ENCODE peak calls at places on chromosomes 4 and X, in eight cellular contexts. One of them, this sample, is unnamed.

GRCh38 chrX:16445166-16445752 is 204.7 kb upstream of the S100G start:
- DNase-seq in MM.1S: peak; percentile 38
- DNase-seq in neuronal stem cell: peak; percentile 12
- DNase-seq in fibroblast of lung: peak; percentile 33
- DNase-seq in neural progenitor cell: peak; percentile 70
- DNase-seq in GM23248: peak; percentile 41
- DNase-seq in trophoblast cell: no peak
- DNase-seq in IMR-90: peak; percentile 47
- DNase-seq in this sample: peak; percentile 26

GRCh38 chrX:140572724-140573123 is 67.9 kb upstream of the SOX3 start:
- DNase-seq in MM.1S: peak; percentile 49
- DNase-seq in neuronal stem cell: peak; percentile 14
- DNase-seq in fibroblast of lung: peak; percentile 15
- DNase-seq in neural progenitor cell: peak; percentile 64
- DNase-seq in GM23248: peak; percentile 42
- DNase-seq in trophoblast cell: no peak
- DNase-seq in IMR-90: peak; percentile 34
- DNase-seq in this sample: peak; percentile 39

GRCh38 chrX:107700317-107700774 is 72.0 kb downstream of the PRPS1 start:
- DNase-seq in MM.1S: no peak
- DNase-seq in neuronal stem cell: no peak
- DNase-seq in fibroblast of lung: peak; percentile 30
- DNase-seq in neural progenitor cell: no peak
- DNase-seq in GM23248: peak; percentile 55
- DNase-seq in trophoblast cell: peak; percentile 45
- DNase-seq in IMR-90: no peak
- DNase-seq in this sample: no peak

GRCh38 chr4:152534541-152535231 is 1.2 kb downstream of the FBXW7 start:
- DNase-seq in MM.1S: peak; percentile 43
- DNase-seq in neuronal stem cell: no peak
- DNase-seq in fibroblast of lung: peak; percentile 26
- DNase-seq in neural progenitor cell: peak; percentile 61
- DNase-seq in GM23248: peak; percentile 71
- DNase-seq in trophoblast cell: peak; percentile 31
- DNase-seq in IMR-90: no peak
- DNase-seq in this sample: peak; percentile 54

GRCh38 chr4:6029254-6029653 is 11.0 kb upstream of the C4orf50 start:
- DNase-seq in MM.1S: no peak
- DNase-seq in neuronal stem cell: no peak
- DNase-seq in fibroblast of lung: no peak
- DNase-seq in neural progenitor cell: peak; percentile 45
- DNase-seq in GM23248: no peak
- DNase-seq in trophoblast cell: no peak
- DNase-seq in IMR-90: no peak
- DNase-seq in this sample: no peak

GRCh38 chr4:184019084-184019483 is 114.0 kb downstream of the STOX2 start:
- DNase-seq in MM.1S: no peak
- DNase-seq in neuronal stem cell: no peak
- DNase-seq in fibroblast of lung: no peak
- DNase-seq in neural progenitor cell: no peak
- DNase-seq in GM23248: no peak
- DNase-seq in trophoblast cell: no peak
- DNase-seq in IMR-90: peak; percentile 72
- DNase-seq in this sample: no peak

GRCh38 chrX:630007-630921 is at the start of gene SHOX:
- DNase-seq in MM.1S: no peak
- DNase-seq in neuronal stem cell: no peak
- DNase-seq in fibroblast of lung: no peak
- DNase-seq in neural progenitor cell: peak; percentile 44
- DNase-seq in GM23248: no peak
- DNase-seq in trophoblast cell: no peak
- DNase-seq in IMR-90: no peak
- DNase-seq in this sample: no peak

GRCh38 chr4:56139241-56139827 is 190.6 kb downstream of the CEP135 start:
- DNase-seq in MM.1S: no peak
- DNase-seq in neuronal stem cell: no peak
- DNase-seq in fibroblast of lung: no peak
- DNase-seq in neural progenitor cell: no peak
- DNase-seq in GM23248: peak; percentile 26
- DNase-seq in trophoblast cell: no peak
- DNase-seq in IMR-90: no peak
- DNase-seq in this sample: no peak

GRCh38 chrX:15269120-15269519 is 763 bp downstream of the ASB9 start:
- DNase-seq in MM.1S: no peak
- DNase-seq in neuronal stem cell: no peak
- DNase-seq in fibroblast of lung: no peak
- DNase-seq in neural progenitor cell: no peak
- DNase-seq in GM23248: no peak
- DNase-seq in trophoblast cell: no peak
- DNase-seq in IMR-90: no peak
- DNase-seq in this sample: no peak

GRCh38 chr4:33940281-33940680 is 2304.0 kb downstream of the ARAP2 start:
- DNase-seq in MM.1S: no peak
- DNase-seq in neuronal stem cell: no peak
- DNase-seq in fibroblast of lung: no peak
- DNase-seq in neural progenitor cell: no peak
- DNase-seq in GM23248: peak; percentile 69
- DNase-seq in trophoblast cell: no peak
- DNase-seq in IMR-90: no peak
- DNase-seq in this sample: no peak

GRCh38 chrX:50747471-50747900 is 66.5 kb downstream of the SHROOM4 start:
- DNase-seq in MM.1S: no peak
- DNase-seq in neuronal stem cell: peak; percentile 12
- DNase-seq in fibroblast of lung: peak; percentile 53
- DNase-seq in neural progenitor cell: peak; percentile 31
- DNase-seq in GM23248: peak; percentile 55
- DNase-seq in trophoblast cell: no peak
- DNase-seq in IMR-90: peak; percentile 45
- DNase-seq in this sample: no peak

GRCh38 chrX:134171661-134172587 is 65.1 kb upstream of the CCDC160 start:
- DNase-seq in MM.1S: no peak
- DNase-seq in neuronal stem cell: no peak
- DNase-seq in fibroblast of lung: no peak
- DNase-seq in neural progenitor cell: peak; percentile 69
- DNase-seq in GM23248: peak; percentile 11
- DNase-seq in trophoblast cell: no peak
- DNase-seq in IMR-90: no peak
- DNase-seq in this sample: no peak

GRCh38 chr4:55397024-55397520 is 1.3 kb downstream of the TMEM165 start:
- DNase-seq in MM.1S: peak; percentile 18
- DNase-seq in neuronal stem cell: no peak
- DNase-seq in fibroblast of lung: no peak
- DNase-seq in neural progenitor cell: no peak
- DNase-seq in GM23248: peak; percentile 71
- DNase-seq in trophoblast cell: no peak
- DNase-seq in IMR-90: no peak
- DNase-seq in this sample: peak; percentile 21

GRCh38 chr4:146398896-146399443 is 122.8 kb downstream of the SLC10A7 start:
- DNase-seq in MM.1S: no peak
- DNase-seq in neuronal stem cell: no peak
- DNase-seq in fibroblast of lung: no peak
- DNase-seq in neural progenitor cell: peak; percentile 11
- DNase-seq in GM23248: no peak
- DNase-seq in trophoblast cell: no peak
- DNase-seq in IMR-90: no peak
- DNase-seq in this sample: no peak

GRCh38 chr4:148399004-148399403 is 43.2 kb downstream of the NR3C2 start:
- DNase-seq in MM.1S: no peak
- DNase-seq in neuronal stem cell: no peak
- DNase-seq in fibroblast of lung: no peak
- DNase-seq in neural progenitor cell: no peak
- DNase-seq in GM23248: no peak
- DNase-seq in trophoblast cell: no peak
- DNase-seq in IMR-90: no peak
- DNase-seq in this sample: no peak

GRCh38 chrX:30489323-30489722 is 88.2 kb downstream of the TASL start:
- DNase-seq in MM.1S: no peak
- DNase-seq in neuronal stem cell: no peak
- DNase-seq in fibroblast of lung: no peak
- DNase-seq in neural progenitor cell: peak; percentile 6
- DNase-seq in GM23248: peak; percentile 1
- DNase-seq in trophoblast cell: no peak
- DNase-seq in IMR-90: no peak
- DNase-seq in this sample: no peak

GRCh38 chrX:12988797-12989196 is 13.9 kb downstream of the TMSB4X start:
- DNase-seq in MM.1S: no peak
- DNase-seq in neuronal stem cell: no peak
- DNase-seq in fibroblast of lung: peak; percentile 77
- DNase-seq in neural progenitor cell: no peak
- DNase-seq in GM23248: peak; percentile 67
- DNase-seq in trophoblast cell: no peak
- DNase-seq in IMR-90: peak; percentile 74
- DNase-seq in this sample: no peak

GRCh38 chr4:139913398-139913990 is 240.5 kb downstream of the MAML3 start:
- DNase-seq in MM.1S: no peak
- DNase-seq in neuronal stem cell: no peak
- DNase-seq in fibroblast of lung: peak; percentile 47
- DNase-seq in neural progenitor cell: no peak
- DNase-seq in GM23248: peak; percentile 33
- DNase-seq in trophoblast cell: no peak
- DNase-seq in IMR-90: peak; percentile 51
- DNase-seq in this sample: peak; percentile 37

GRCh38 chr4:34731045-34731444 is 1513.3 kb downstream of the ARAP2 start:
- DNase-seq in MM.1S: no peak
- DNase-seq in neuronal stem cell: no peak
- DNase-seq in fibroblast of lung: no peak
- DNase-seq in neural progenitor cell: no peak
- DNase-seq in GM23248: no peak
- DNase-seq in trophoblast cell: no peak
- DNase-seq in IMR-90: no peak
- DNase-seq in this sample: no peak

GRCh38 chr4:7571736-7572135 is 137.0 kb upstream of the PSAPL1 start:
- DNase-seq in MM.1S: no peak
- DNase-seq in neuronal stem cell: no peak
- DNase-seq in fibroblast of lung: no peak
- DNase-seq in neural progenitor cell: peak; percentile 13
- DNase-seq in GM23248: no peak
- DNase-seq in trophoblast cell: no peak
- DNase-seq in IMR-90: no peak
- DNase-seq in this sample: no peak
- H3K9me3 ChIP-seq in MM.1S: no peaks in the 10 kb centered on the region
- H3K9me3 ChIP-seq in neuronal stem cell: peaks cover 9% of the 10 kb centered on the region
- H3K9me3 ChIP-seq in fibroblast of lung: no peaks in the 10 kb centered on the region
- H3K9me3 ChIP-seq in neural progenitor cell: peaks cover 4% of the 10 kb centered on the region
- H3K9me3 ChIP-seq in GM23248: no peaks in the 10 kb centered on the region
- H3K9me3 ChIP-seq in trophoblast cell: peaks cover 22% of the 10 kb centered on the region
- H3K9me3 ChIP-seq in IMR-90: peaks cover 23% of the 10 kb centered on the region
- H3K9me3 ChIP-seq in this sample: no peaks in the 10 kb centered on the region

DNA sequence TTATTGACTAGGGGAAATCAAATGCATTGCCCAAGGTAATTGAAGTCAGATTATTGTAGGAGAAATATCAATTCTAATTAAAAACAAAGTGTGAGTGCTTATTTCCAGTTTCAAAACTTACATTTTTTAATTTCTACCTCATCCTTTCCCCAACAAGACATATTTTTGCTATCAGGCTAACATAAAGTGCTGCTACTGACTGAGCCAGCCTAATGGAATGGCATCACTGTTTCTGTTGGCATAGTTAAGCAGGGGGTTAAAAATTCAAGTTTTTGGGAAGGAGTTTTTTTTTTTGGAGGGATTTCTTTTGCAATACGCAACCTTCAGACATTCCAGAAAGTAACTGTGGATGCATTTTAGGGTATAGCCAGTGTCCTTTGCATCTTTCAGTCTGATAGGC is 24.2 kb downstream of the GAB1 start:
- DNase-seq in MM.1S: no peak
- DNase-seq in neuronal stem cell: no peak
- DNase-seq in fibroblast of lung: peak; percentile 70
- DNase-seq in neural progenitor cell: no peak
- DNase-seq in GM23248: peak; percentile 57
- DNase-seq in trophoblast cell: no peak
- DNase-seq in IMR-90: no peak
- DNase-seq in this sample: no peak
- H3K9ac ChIP-seq in MM.1S: peak overlapping the region; percentile 74
- H3K9ac ChIP-seq in neuronal stem cell: no peak overlapping the region
- H3K9ac ChIP-seq in fibroblast of lung: no peak overlapping the region
- H3K9ac ChIP-seq in neural progenitor cell: no peak overlapping the region
- H3K9ac ChIP-seq in GM23248: peak overlapping the region; percentile 7
- H3K9ac ChIP-seq in trophoblast cell: no peak overlapping the region
- H3K9ac ChIP-seq in IMR-90: no peak overlapping the region
- H3K9ac ChIP-seq in this sample: no peak overlapping the region

GRCh38 chr4:119834901-119835300 is 206.3 kb upstream of the PDE5A start:
- DNase-seq in MM.1S: no peak
- DNase-seq in neuronal stem cell: no peak
- DNase-seq in fibroblast of lung: no peak
- DNase-seq in neural progenitor cell: no peak
- DNase-seq in GM23248: no peak
- DNase-seq in trophoblast cell: no peak
- DNase-seq in IMR-90: no peak
- DNase-seq in this sample: no peak
- H3K27ac ChIP-seq in MM.1S: no peak overlapping the region
- H3K27ac ChIP-seq in neuronal stem cell: no peak overlapping the region
- H3K27ac ChIP-seq in fibroblast of lung: no peak overlapping the region
- H3K27ac ChIP-seq in neural progenitor cell: no peak overlapping the region
- H3K27ac ChIP-seq in GM23248: no peak overlapping the region
- H3K27ac ChIP-seq in trophoblast cell: no peak overlapping the region
- H3K27ac ChIP-seq in IMR-90: peak overlapping the region; percentile 97
- H3K27ac ChIP-seq in this sample: no peak overlapping the region

DNA sequence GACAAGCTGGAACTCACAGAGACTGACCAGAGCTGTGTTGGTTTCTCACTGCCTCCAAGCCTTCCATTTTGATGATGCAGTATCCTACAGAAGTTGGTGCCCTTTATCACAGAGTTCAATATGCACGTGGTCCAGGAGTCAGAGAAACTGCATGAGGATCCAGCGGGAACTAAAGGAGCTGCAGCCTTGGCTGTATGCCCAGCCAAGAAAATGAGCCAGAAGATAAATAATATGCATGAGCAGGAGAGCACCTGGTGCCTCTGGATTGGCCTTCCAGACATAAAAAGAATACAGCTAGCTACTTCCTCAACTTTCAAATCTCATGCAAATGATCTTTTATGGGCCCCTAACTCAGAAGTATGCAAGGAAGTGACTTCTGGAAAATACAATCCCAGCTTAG is 44.3 kb upstream of the DCLK2 start:
- DNase-seq in MM.1S: no peak
- DNase-seq in neuronal stem cell: no peak
- DNase-seq in fibroblast of lung: peak; percentile 75
- DNase-seq in neural progenitor cell: no peak
- DNase-seq in GM23248: peak; percentile 12
- DNase-seq in trophoblast cell: no peak
- DNase-seq in IMR-90: peak; percentile 87
- DNase-seq in this sample: peak; percentile 77
- H3K9me3 ChIP-seq in MM.1S: no peaks in the 10 kb centered on the region
- H3K9me3 ChIP-seq in neuronal stem cell: no peaks in the 10 kb centered on the region
- H3K9me3 ChIP-seq in fibroblast of lung: no peaks in the 10 kb centered on the region
- H3K9me3 ChIP-seq in neural progenitor cell: no peaks in the 10 kb centered on the region
- H3K9me3 ChIP-seq in GM23248: no peaks in the 10 kb centered on the region
- H3K9me3 ChIP-seq in trophoblast cell: peaks cover 2% of the 10 kb centered on the region
- H3K9me3 ChIP-seq in IMR-90: no peaks in the 10 kb centered on the region
- H3K9me3 ChIP-seq in this sample: no peaks in the 10 kb centered on the region

This sample was measured in colonic mucosa.